ENCODE peak calls at places on chromosomes 13 and 19, in seven cellular contexts. S is cardiac muscle cell; A is pancreas; T is cardiac fibroblast; W is CD8-positive, alpha-beta T cell; H is activated T-helper 1 cell treated with anti-CD3 and anti-CD28 coated beads, Interleukin-2, amount 50 U/mL, for 16 hours; C is CD4-positive, alpha-beta T cell. E is an unnamed sample.

GRCh38 chr13:114015608-114016295 is 41.9 kb upstream of the C13orf46 start:
- DNase-seq in T (peak), A (no peak), S (peak), C (no peak), W (no peak), H (no peak), E (no peak)

GRCh38 chr13:44899967-44900366 is 89.3 kb downstream of the NUFIP1 start:
- DNase-seq in C (no peak), A (no peak), S (peak), T (no peak), W (no peak), H (no peak), E (no peak)

GRCh38 chr13:49502954-49503353 is 7.2 kb downstream of the PHF11 start:
- DNase-seq in A (no peak), W (no peak), C (no peak), H (no peak), S (peak), T (peak), E (peak)

GRCh38 chr19:49212302-49212701 is 54.7 kb downstream of the TRPM4 start:
- DNase-seq in A (no peak), W (no peak), H (no peak), C (no peak), S (peak), T (peak), E (no peak)

GRCh38 chr13:44575035-44575434 is 1.1 kb downstream of the TSC22D1 start:
- DNase-seq in H (no peak), A (no peak), T (no peak), S (no peak), W (no peak), C (no peak), E (no peak)

GRCh38 chr13:44013666-44014291 is 134.1 kb downstream of the LACC1 start:
- DNase-seq in T (peak), H (no peak), W (no peak), C (no peak), A (no peak), S (peak), E (peak)

GRCh38 chr13:70310720-70311119 is 202.5 kb upstream of the KLHL1 start:
- DNase-seq in W (no peak), S (no peak), H (no peak), T (peak), C (no peak), A (peak), E (no peak)

GRCh38 chr13:102089722-102090121 is 312.1 kb downstream of the FGF14 start:
- DNase-seq in W (no peak), T (no peak), A (no peak), S (no peak), H (no peak), C (no peak), E (no peak)

GRCh38 chr13:80339578-80339840 is 1.4 kb downstream of the SPRY2 start:
- DNase-seq in S (no peak), A (peak), T (no peak), W (no peak), C (no peak), H (no peak), E (peak)

GRCh38 chr13:75759531-75759930 is 123.4 kb downstream of the LMO7 start:
- DNase-seq in H (no peak), C (no peak), S (no peak), T (no peak), W (no peak), A (no peak), E (no peak)

GRCh38 chr13:102317593-102317992 is 84.3 kb downstream of the FGF14 start:
- DNase-seq in W (no peak), H (no peak), C (no peak), T (peak), A (peak), S (peak), E (peak)

GRCh38 chr13:23434431-23434830 is 929 bp upstream of the SACS start:
- DNase-seq in A (no peak), C (no peak), S (no peak), W (no peak), H (no peak), T (no peak), E (no peak)

GRCh38 chr19:6501740-6502648 is at the start of gene TUBB4A:
- DNase-seq in A (no peak), W (peak), H (no peak), S (no peak), C (no peak), T (no peak), E (peak)

GRCh38 chr19:6472713-6473112 is 8.6 kb downstream of the CRB3 start:
- DNase-seq in H (no peak), T (no peak), S (no peak), A (no peak), C (no peak), W (no peak), E (no peak)

GRCh38 chr19:43784981-43785808 is 4.4 kb upstream of the KCNN4 start:
- DNase-seq in W (peak), H (no peak), C (peak), T (peak), S (peak), A (peak), E (peak)

GRCh38 chr19:45528744-45529453 is 21.6 kb downstream of the VASP start:
- DNase-seq in C (no peak), S (peak), H (no peak), T (peak), A (peak), W (no peak), E (peak)

GRCh38 chr19:10086032-10086903 is at the start of gene SHFL:
- DNase-seq in C (peak), W (peak), S (peak), T (peak), H (peak), A (peak), E (peak)

GRCh38 chr13:36981156-36981743 is 17.9 kb downstream of the ALG5 start:
- DNase-seq in W (no peak), A (no peak), T (peak), C (no peak), S (peak), H (no peak), E (peak)

GRCh38 chr19:1041835-1042685 is 2.2 kb downstream of the ABCA7 start:
- DNase-seq in C (no peak), T (no peak), W (no peak), H (no peak), S (no peak), A (peak), E (no peak)

GRCh38 chr13:79228972-79229371 is 177.1 kb downstream of the RBM26 start:
- DNase-seq in S (no peak), T (no peak), H (no peak), A (no peak), W (no peak), C (no peak), E (no peak)

GRCh38 chr19:1046836-1047695 is 7.2 kb downstream of the ABCA7 start:
- DNase-seq in A (no peak), S (no peak), W (no peak), H (no peak), C (no peak), T (no peak), E (no peak)